ENCODE peak calls at places on chromosome 1, in eight cellular contexts. O is NCI-H69; Z is right atrium auricular region; D is CD8-positive, alpha-beta T cell; Q is HTR-8/SVneo; Y is stimulated activated CD4-positive, alpha-beta T cell treated with anti-CD3 and anti-CD28 coated beads, Interleukin-12 subunit alpha, Interleukin-12 subunit beta, amount 100 ng/mL, for 24 hours; P is LoVo; R is activated B cell treated with CpG ODN at 0.5 μM for 24 hours. C is an unnamed sample.

GRCh38 chr1:233328661-233329498 is 1.4 kb downstream of the MAP3K21 start:
- DNase-seq in Z (no peak), P (peak), O (peak), Y (no peak), D (peak), R (no peak), Q (peak), C (peak)

GRCh38 chr1:168613689-168614655 is 37.6 kb downstream of the XCL1 start:
- DNase-seq in P (no peak), Q (no peak), Z (no peak), Y (no peak), D (no peak), R (no peak), O (peak), C (peak)

GRCh38 chr1:219505886-219506285 is 107.0 kb downstream of the ZC3H11B start:
- DNase-seq in Z (no peak), R (no peak), Q (no peak), Y (no peak), P (peak), O (no peak), D (no peak), C (no peak)

GRCh38 chr1:96756789-96757188 is 35.2 kb downstream of the PTBP2 start:
- DNase-seq in Y (no peak), Z (no peak), R (no peak), D (no peak), O (peak), Q (no peak), P (no peak), C (peak)

GRCh38 chr1:17912491-17912890 is 157.4 kb downstream of the ACTL8 start:
- DNase-seq in P (no peak), Y (no peak), R (no peak), Z (no peak), D (no peak), Q (no peak), O (no peak), C (no peak)

GRCh38 chr1:31517301-31517700 is 59.0 kb upstream of the TINAGL1 start:
- DNase-seq in O (no peak), Z (no peak), D (peak), P (no peak), Y (no peak), R (no peak), Q (no peak), C (no peak)

GRCh38 chr1:24351918-24352637 is 32.9 kb downstream of the GRHL3 start:
- DNase-seq in P (no peak), R (no peak), D (no peak), Q (no peak), Z (no peak), O (no peak), Y (peak), C (no peak)

GRCh38 chr1:28172690-28173150 is 3.8 kb downstream of the PTAFR start:
- DNase-seq in O (no peak), Z (no peak), Q (no peak), Y (no peak), P (no peak), R (peak), D (peak), C (peak)

GRCh38 chr1:84724128-84724860 is 34.0 kb upstream of the SSX2IP start:
- DNase-seq in P (no peak), D (peak), Z (no peak), Q (no peak), Y (peak), O (peak), R (peak), C (no peak)

GRCh38 chr1:201461783-201462441 is 7.1 kb downstream of the PHLDA3 start:
- DNase-seq in R (no peak), P (peak), O (no peak), D (no peak), Q (peak), Z (peak), Y (no peak), C (no peak)

C was measured in cardiac muscle cell.